ENCODE peak calls at places on chromosome X, in seven cellular contexts. F is H1, Z is HepG2, G is GM12878, X is IMR-90, V is K562, E is SK-N-SH. O is an unnamed sample.
A peak's percentile ranks its signal among the peaks of the same experiment; 100 is the strongest.

GRCh38 chrX:140701480-140701879 is 8.1 kb upstream of the LINC00632 start:
- DNase-seq in F (no peak), Z (no peak), G (no peak), X (peak; percentile 37), V (peak; percentile 10), E (peak; percentile 30), O (peak; percentile 45)

GRCh38 chrX:110002300-110003166 is at the start of gene TMEM164:
- DNase-seq in F (peak; percentile 71), Z (peak; percentile 12), G (peak; percentile 52), X (peak; percentile 66), V (peak; percentile 92), E (peak; percentile 87), O (peak; percentile 80)

GRCh38 chrX:137566746-137567473 is 983 bp downstream of the ZIC3 start:
- DNase-seq in F (no peak), Z (no peak), G (no peak), X (no peak), V (no peak), E (no peak), O (no peak)

GRCh38 chrX:43958529-43958928 is 14.7 kb downstream of the NDP start:
- DNase-seq in F (no peak), Z (peak; percentile 72), G (peak; percentile 13), X (peak; percentile 83), V (peak; percentile 73), E (peak; percentile 64), O (peak; percentile 55)

GRCh38 chrX:151563449-151563848 is at the start of gene PASD1:
- DNase-seq in F (no peak), Z (no peak), G (no peak), X (no peak), V (peak; percentile 48), E (no peak), O (no peak)

GRCh38 chrX:145729635-145730034 is 88.0 kb upstream of the SLITRK2 start:
- DNase-seq in F (no peak), Z (no peak), G (no peak), X (no peak), V (no peak), E (no peak), O (no peak)

GRCh38 chrX:37409278-37409677 is 60.1 kb downstream of the PRRG1 start:
- DNase-seq in F (no peak), Z (peak; percentile 54), G (no peak), X (no peak), V (peak; percentile 0), E (no peak), O (no peak)

GRCh38 chrX:151505796-151506195 is 57.7 kb upstream of the PASD1 start:
- DNase-seq in F (peak; percentile 44), Z (peak; percentile 3), G (no peak), X (no peak), V (peak; percentile 49), E (peak; percentile 4), O (peak; percentile 24)

GRCh38 chrX:50747471-50747900 is 66.5 kb downstream of the SHROOM4 start:
- DNase-seq in F (no peak), Z (peak; percentile 3), G (no peak), X (peak; percentile 45), V (peak; percentile 17), E (peak; percentile 10), O (peak; percentile 11)

GRCh38 chrX:17024896-17025295 is 78.4 kb downstream of the REPS2 start:
- DNase-seq in F (peak; percentile 38), Z (peak; percentile 7), G (no peak), X (no peak), V (no peak), E (peak; percentile 36), O (no peak)

GRCh38 chrX:3951859-3952258 is 238.4 kb upstream of the PRKX start:
- DNase-seq in F (no peak), Z (no peak), G (no peak), X (no peak), V (no peak), E (no peak), O (no peak)

GRCh38 chrX:102840871-102841705 is 96.0 kb upstream of the RAB40AL start:
- DNase-seq in F (no peak), Z (no peak), G (no peak), X (peak; percentile 34), V (peak; percentile 71), E (no peak), O (peak; percentile 55)

GRCh38 chrX:104482757-104483156 is 83.2 kb upstream of the IL1RAPL2 start:
- DNase-seq in F (no peak), Z (no peak), G (no peak), X (no peak), V (no peak), E (no peak), O (no peak)

GRCh38 chrX:43618376-43619205 is 37.5 kb upstream of the MAOA start:
- DNase-seq in F (no peak), Z (peak; percentile 40), G (no peak), X (no peak), V (no peak), E (no peak), O (no peak)

GRCh38 chrX:155279873-155280272 is 15.6 kb upstream of the RAB39B start:
- DNase-seq in F (no peak), Z (no peak), G (no peak), X (no peak), V (no peak), E (no peak), O (no peak)

GRCh38 chrX:12563121-12563520 is 228.1 kb upstream of the PRPS2 start:
- DNase-seq in F (no peak), Z (no peak), G (no peak), X (peak; percentile 38), V (no peak), E (no peak), O (no peak)

GRCh38 chrX:9746148-9746880 is 19.3 kb downstream of the GPR143 start:
- DNase-seq in F (no peak), Z (no peak), G (no peak), X (peak; percentile 43), V (no peak), E (no peak), O (no peak)

GRCh38 chrX:31600823-31601222 is 529.0 kb upstream of the FTHL17 start:
- DNase-seq in F (no peak), Z (no peak), G (no peak), X (no peak), V (peak; percentile 1), E (no peak), O (no peak)

GRCh38 chrX:115630204-115630603 is 69.2 kb downstream of the PLS3 start:
- DNase-seq in F (no peak), Z (no peak), G (no peak), X (no peak), V (no peak), E (no peak), O (no peak)

GRCh38 chrX:147912093-147912801 is 528 bp downstream of the FMR1 start:
- DNase-seq in F (peak; percentile 50), Z (no peak), G (no peak), X (peak; percentile 31), V (peak; percentile 55), E (peak; percentile 44), O (peak; percentile 31)

GRCh38 chrX:14920196-14920595 is 47.0 kb downstream of the MOSPD2 start:
- DNase-seq in F (no peak), Z (no peak), G (no peak), X (peak; percentile 74), V (no peak), E (no peak), O (no peak)

GRCh38 chrX:14915596-14915995 is 42.4 kb downstream of the MOSPD2 start:
- DNase-seq in F (no peak), Z (no peak), G (no peak), X (peak; percentile 13), V (no peak), E (no peak), O (no peak)

GRCh38 chrX:14913241-14913640 is 40.0 kb downstream of the MOSPD2 start:
- DNase-seq in F (no peak), Z (no peak), G (no peak), X (peak; percentile 22), V (no peak), E (no peak), O (no peak)

GRCh38 chrX:14919421-14919820 is 46.2 kb downstream of the MOSPD2 start:
- DNase-seq in F (no peak), Z (no peak), G (no peak), X (no peak), V (no peak), E (no peak), O (no peak)

GRCh38 chrX:14916017-14916674 is 42.9 kb downstream of the MOSPD2 start:
- DNase-seq in F (no peak), Z (no peak), G (no peak), X (peak; percentile 81), V (no peak), E (no peak), O (no peak)
- TF ChIP-seq RFX5 in F (no peak), Z (no peak), G (no peak), X (no peak), V (no peak), E (no peak), O (no peak)

DNA sequence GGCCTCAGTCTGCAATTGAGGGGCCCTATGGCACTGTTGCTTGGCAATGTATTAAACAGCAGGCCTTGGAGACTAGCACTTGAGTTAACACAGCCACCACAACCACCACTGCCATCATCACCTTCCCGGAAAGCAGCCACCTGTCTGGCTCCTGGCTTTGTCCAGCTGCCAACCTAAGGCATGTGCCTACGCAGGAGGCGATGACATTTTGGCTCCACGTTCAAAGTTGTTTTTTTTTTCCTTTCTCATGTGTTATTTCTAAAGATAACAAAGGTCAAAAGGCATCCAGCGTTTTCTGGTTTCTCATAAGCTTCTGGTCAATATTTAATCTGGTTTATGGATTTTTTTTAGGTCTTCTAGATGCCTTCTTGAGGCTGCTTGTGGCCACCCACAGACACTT is 7.5 kb downstream of the CLDN2 start:
- DNase-seq in F (no peak), Z (peak; percentile 25), G (no peak), X (no peak), V (no peak), E (no peak), O (peak; percentile 18)
- TF ChIP-seq RFX5 in F (no peak), Z (no peak), G (no peak), X (no peak), V (no peak), E (no peak), O (no peak)

DNA sequence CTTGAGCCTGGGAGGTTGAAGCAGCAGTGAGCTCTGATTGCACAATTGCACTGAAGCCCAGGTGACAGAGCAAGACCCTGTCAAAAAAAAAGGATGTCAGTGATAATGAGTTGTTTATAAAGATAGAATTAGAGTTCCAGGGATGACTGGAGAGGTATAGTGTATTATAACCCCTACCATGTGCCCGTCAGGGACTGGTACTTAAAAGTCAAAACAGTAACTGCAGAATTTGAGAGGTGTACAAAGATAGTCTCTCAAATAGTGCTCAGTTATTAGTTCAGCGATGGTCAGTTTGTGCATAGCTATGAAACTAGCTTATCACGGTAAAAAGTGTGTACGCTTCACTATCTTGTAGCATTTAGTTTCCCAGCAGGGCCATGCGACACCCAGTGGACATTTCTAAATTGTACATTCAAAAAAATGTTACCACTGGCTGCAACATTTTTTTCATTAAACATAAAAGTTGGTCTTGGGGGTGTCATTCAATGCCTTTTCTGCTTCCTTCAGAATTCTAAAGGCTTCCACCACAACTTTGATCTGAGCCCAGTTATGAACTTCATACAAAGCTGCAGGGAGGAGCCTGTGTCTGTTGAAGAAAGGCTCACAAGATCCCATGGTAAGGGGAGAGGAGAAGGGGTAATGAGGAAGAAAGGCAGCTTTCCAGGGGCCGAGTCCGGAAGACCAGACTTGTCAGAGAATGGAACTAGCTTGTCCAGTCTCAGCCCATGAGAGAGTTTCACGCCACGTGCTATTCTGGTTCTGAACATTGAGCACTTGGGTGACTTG is 9.2 kb upstream of the GYG2 start:
- DNase-seq in F (no peak), Z (peak; percentile 9), G (no peak), X (peak; percentile 39), V (peak; percentile 56), E (peak; percentile 39), O (peak; percentile 67)
- TF ChIP-seq RFX5 in F (no peak), Z (no peak), G (no peak), X (no peak), V (no peak), E (no peak), O (no peak)

GRCh38 chrX:135408794-135409193 is 12.9 kb upstream of the SMIM10L2A start:
- DNase-seq in F (no peak), Z (no peak), G (peak; percentile 7), X (no peak), V (no peak), E (no peak), O (no peak)

GRCh38 chrX:135403374-135403773 is 18.4 kb upstream of the SMIM10L2A start:
- DNase-seq in F (no peak), Z (no peak), G (no peak), X (no peak), V (no peak), E (no peak), O (no peak)
- TF ChIP-seq RFX5 in F (no peak), Z (no peak), G (no peak), X (no peak), V (no peak), E (no peak), O (no peak)